ENCODE peak calls at places on chromosomes 4 and X, in seven cellular contexts. P is transverse colon, M is spleen, D is NB4, J is lower leg skin, L is A549, T is vagina. S is an unnamed sample.

GRCh38 chr4:144666539-144667175 is 20.7 kb downstream of the HHIP start:
- DNase-seq in P (no peak), M (no peak), D (no peak), J (no peak), L (no peak), T (no peak), S (no peak)

GRCh38 chr4:101643201-101643600 is 147.3 kb upstream of the BANK1 start:
- DNase-seq in P (no peak), M (no peak), D (peak), J (no peak), L (no peak), T (no peak), S (no peak)

GRCh38 chr4:158112612-158113011 is 60.2 kb downstream of the GASK1B start:
- DNase-seq in P (no peak), M (no peak), D (no peak), J (no peak), L (no peak), T (no peak), S (no peak)

GRCh38 chr4:67587156-67587555 is 28.6 kb downstream of the STAP1 start:
- DNase-seq in P (no peak), M (no peak), D (no peak), J (no peak), L (no peak), T (no peak), S (no peak)

GRCh38 chr4:53855886-53856260 is 208.5 kb downstream of the CHIC2 start:
- DNase-seq in P (no peak), M (no peak), D (no peak), J (no peak), L (no peak), T (no peak), S (peak)

GRCh38 chrX:130330146-130330545 is 9.6 kb upstream of the SLC25A14 start:
- DNase-seq in P (no peak), M (no peak), D (no peak), J (no peak), L (no peak), T (no peak), S (no peak)

GRCh38 chr4:82005153-82005552 is 368.6 kb downstream of the HNRNPD start:
- DNase-seq in P (no peak), M (no peak), D (no peak), J (no peak), L (no peak), T (no peak), S (no peak)

GRCh38 chr4:140078366-140078765 is 75.6 kb downstream of the MAML3 start:
- DNase-seq in P (no peak), M (no peak), D (no peak), J (no peak), L (no peak), T (no peak), S (peak)

GRCh38 chr4:147617841-147618421 is 734 bp downstream of the TMEM184C start:
- DNase-seq in P (no peak), M (no peak), D (no peak), J (no peak), L (peak), T (no peak), S (no peak)

GRCh38 chrX:68846536-68846935 is 17.7 kb downstream of the EFNB1 start:
- DNase-seq in P (no peak), M (no peak), D (no peak), J (no peak), L (no peak), T (no peak), S (no peak)

GRCh38 chr4:138241281-138242075 is 671 bp downstream of the SLC7A11 start:
- DNase-seq in P (no peak), M (peak), D (peak), J (no peak), L (no peak), T (no peak), S (no peak)
- H3K4me3 ChIP-seq in P (no peak), M (peak), D (peak), J (no peak), L (peak), T (peak), S (no peak)

GRCh38 chr4:56550642-56551041 is 45.1 kb downstream of the ARL9 start:
- DNase-seq in P (no peak), M (no peak), D (no peak), J (no peak), L (no peak), T (no peak), S (no peak)

GRCh38 chr4:56544573-56545131 is 39.1 kb downstream of the ARL9 start:
- DNase-seq in P (peak), M (peak), D (peak), J (peak), L (peak), T (peak), S (peak)
- TF ChIP-seq POLR2A in P (no peak), M (no peak), D (no peak), J (no peak), L (no peak), T (no peak), S (no peak)

GRCh38 chr4:177161781-177162180 is 147.9 kb upstream of the NEIL3 start:
- DNase-seq in P (no peak), M (no peak), D (no peak), J (no peak), L (no peak), T (no peak), S (no peak)
- TF ChIP-seq CTCF in P (no peak), M (no peak), D (no peak), J (no peak), L (no peak), T (no peak), S (no peak)

DNA sequence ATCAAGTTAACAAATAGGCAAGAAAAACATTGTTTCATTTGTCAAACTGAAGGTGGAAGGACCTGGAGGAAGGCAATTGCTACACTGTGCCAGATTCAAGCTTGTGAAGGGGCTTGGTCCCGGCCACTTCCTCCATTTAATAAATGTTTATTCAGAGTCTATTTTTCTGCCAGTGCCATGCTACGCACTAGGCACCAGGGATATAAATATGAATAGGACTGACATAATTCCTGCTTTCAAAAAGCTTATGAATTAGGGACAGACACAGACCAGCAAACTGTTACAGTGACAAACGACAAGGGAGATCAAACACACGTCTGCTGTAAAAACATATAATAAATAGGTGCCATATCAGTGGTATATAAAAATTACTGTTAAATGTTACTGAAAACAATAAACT is 571 bp downstream of the TLR6 start:
- DNase-seq in P (no peak), M (no peak), D (peak), J (no peak), L (no peak), T (no peak), S (no peak)
- H3K4me3 ChIP-seq in P (no peak), M (peak), D (peak), J (no peak), L (peak), T (peak), S (peak)